ENCODE peak calls at places on chromosome 7, in ten cellular contexts. Y, F, O, M, W, X, U, J, T and E are unnamed samples.

GRCh38 chr7:25952277-25953057 is 199.5 kb upstream of the NFE2L3 start:
- DNase-seq in Y (no peak), U (peak), T (no peak), W (no peak), O (no peak), X (no peak), J (no peak), M (no peak), F (no peak), E (no peak)

GRCh38 chr7:142669074-142669654 is 80.1 kb upstream of the PRSS1 start:
- DNase-seq in T (no peak), F (no peak), X (peak), Y (no peak), W (peak), M (peak), J (peak), O (no peak), U (no peak), E (peak)

GRCh38 chr7:134730359-134730758 is 49.1 kb upstream of the CALD1 start:
- DNase-seq in X (peak), W (no peak), F (no peak), U (no peak), T (no peak), M (peak), O (no peak), J (peak), Y (no peak), E (peak)

GRCh38 chr7:7672545-7673239 is 32.1 kb downstream of the UMAD1 start:
- DNase-seq in Y (no peak), O (peak), X (no peak), J (no peak), U (no peak), M (no peak), T (no peak), W (no peak), F (peak), E (no peak)

GRCh38 chr7:121570365-121570764 is 174.3 kb upstream of the FAM3C start:
- DNase-seq in U (no peak), O (no peak), Y (no peak), J (no peak), F (no peak), T (no peak), M (no peak), W (no peak), X (no peak), E (no peak)

GRCh38 chr7:106420741-106421140 is 136.0 kb upstream of the NAMPT start:
- DNase-seq in M (no peak), J (no peak), F (no peak), W (no peak), Y (no peak), T (no peak), U (no peak), X (no peak), O (no peak), E (no peak)

GRCh38 chr7:151796871-151797270 is 80.0 kb downstream of the PRKAG2 start:
- DNase-seq in M (no peak), W (no peak), T (no peak), U (no peak), J (peak), F (no peak), O (no peak), X (no peak), Y (no peak), E (no peak)

GRCh38 chr7:100211342-100211780 is 8.4 kb upstream of the PVRIG start:
- DNase-seq in O (peak), T (no peak), W (no peak), X (no peak), J (no peak), F (peak), Y (no peak), M (no peak), U (no peak), E (no peak)

GRCh38 chr7:20784311-20785210 is 2.1 kb downstream of the SP8 start:
- DNase-seq in M (no peak), F (peak), T (no peak), O (peak), U (no peak), Y (peak), X (peak), J (no peak), W (peak), E (no peak)